ENCODE peak calls at places on chromosomes 5 and 9, in nine cellular contexts. L is ACHN; D is activated T-helper 1 cell treated with anti-CD3 and anti-CD28 coated beads, Interleukin-2, amount 50 U/mL, for 16 hours; X is RPMI7951; Z is NCI-H2081; H is cerebellar cortex; K is WTC11; F is HS-5; U is NCI-H2107. V is an unnamed sample.

GRCh38 chr5:180568914-180569313 is 22.4 kb downstream of the SCGB3A1 start:
- DNase-seq in L (no peak), D (no peak), X (no peak), Z (no peak), H (no peak), K (no peak), F (no peak), U (no peak), V (no peak)

GRCh38 chr5:156182174-156182967 is 144.6 kb upstream of the SGCD start:
- DNase-seq in L (no peak), D (no peak), X (no peak), Z (no peak), H (no peak), K (no peak), F (no peak), U (no peak), V (no peak)

GRCh38 chr5:147382776-147383175 is 127.1 kb downstream of the DPYSL3 start:
- DNase-seq in L (no peak), D (no peak), X (peak), Z (no peak), H (peak), K (no peak), F (no peak), U (no peak), V (no peak)

GRCh38 chr5:155103164-155103563 is 89.6 kb downstream of the KIF4B start:
- DNase-seq in L (no peak), D (no peak), X (peak), Z (no peak), H (no peak), K (no peak), F (no peak), U (no peak), V (no peak)

GRCh38 chr9:92592537-92592936 is 56.7 kb upstream of the ECM2 start:
- DNase-seq in L (no peak), D (no peak), X (no peak), Z (no peak), H (no peak), K (no peak), F (no peak), U (no peak), V (no peak)

GRCh38 chr5:14870347-14871083 is 1.1 kb downstream of the ANKH start:
- DNase-seq in L (no peak), D (peak), X (peak), Z (peak), H (peak), K (no peak), F (no peak), U (no peak), V (no peak)

GRCh38 chr9:132970306-132971062 is 8.0 kb upstream of the GFI1B start:
- DNase-seq in L (no peak), D (no peak), X (no peak), Z (no peak), H (no peak), K (no peak), F (no peak), U (no peak), V (no peak)

GRCh38 chr9:93672622-93673270 is 96.4 kb downstream of the PHF2 start:
- DNase-seq in L (no peak), D (no peak), X (no peak), Z (no peak), H (no peak), K (peak), F (no peak), U (no peak), V (no peak)

GRCh38 chr5:142845954-142846398 is 75.8 kb downstream of the ARHGAP26 start:
- DNase-seq in L (no peak), D (no peak), X (no peak), Z (no peak), H (peak), K (no peak), F (no peak), U (no peak), V (no peak)

GRCh38 chr5:160643588-160643987 is 208.4 kb downstream of the ATP10B start:
- DNase-seq in L (no peak), D (no peak), X (no peak), Z (no peak), H (no peak), K (no peak), F (no peak), U (no peak), V (no peak)

GRCh38 chr9:118058227-118058626 is 354.0 kb downstream of the TLR4 start:
- DNase-seq in L (no peak), D (no peak), X (no peak), Z (peak), H (no peak), K (no peak), F (no peak), U (no peak), V (no peak)

GRCh38 chr5:22070151-22070550 is 783.0 kb downstream of the CDH12 start:
- DNase-seq in L (no peak), D (no peak), X (no peak), Z (peak), H (no peak), K (no peak), F (no peak), U (no peak), V (no peak)

GRCh38 chr9:113634597-113635515 is 171.3 kb downstream of the RGS3 start:
- DNase-seq in L (no peak), D (no peak), X (no peak), Z (no peak), H (peak), K (peak), F (no peak), U (no peak), V (no peak)

GRCh38 chr9:95048225-95049087 is 269.1 kb downstream of the FANCC start:
- DNase-seq in L (peak), D (peak), X (peak), Z (peak), H (peak), K (peak), F (no peak), U (no peak), V (no peak)

GRCh38 chr5:158736134-158736533 is 363.6 kb downstream of the EBF1 start:
- DNase-seq in L (no peak), D (no peak), X (no peak), Z (no peak), H (no peak), K (no peak), F (no peak), U (no peak), V (no peak)

GRCh38 chr5:1169608-1170115 is 31.7 kb upstream of the SLC6A19 start:
- DNase-seq in L (no peak), D (no peak), X (no peak), Z (no peak), H (no peak), K (no peak), F (no peak), U (no peak), V (no peak)

GRCh38 chr9:109922617-109923260 is 142.7 kb downstream of the PALM2AKAP2 start:
- DNase-seq in L (peak), D (no peak), X (no peak), Z (peak), H (no peak), K (no peak), F (no peak), U (no peak), V (no peak)

GRCh38 chr5:31412324-31412723 is 119.6 kb downstream of the DROSHA start:
- DNase-seq in L (no peak), D (no peak), X (no peak), Z (no peak), H (no peak), K (no peak), F (no peak), U (no peak), V (no peak)

GRCh38 chr9:107141967-107142366 is 141.1 kb upstream of the RAD23B start:
- DNase-seq in L (no peak), D (no peak), X (peak), Z (no peak), H (no peak), K (no peak), F (no peak), U (no peak), V (no peak)

GRCh38 chr5:14802541-14802940 is 69.0 kb downstream of the ANKH start:
- DNase-seq in L (no peak), D (no peak), X (no peak), Z (no peak), H (no peak), K (no peak), F (no peak), U (no peak), V (no peak)

GRCh38 chr5:127306647-127307046 is 16.1 kb downstream of the MEGF10 start:
- DNase-seq in L (no peak), D (no peak), X (no peak), Z (no peak), H (no peak), K (no peak), F (no peak), U (no peak), V (no peak)

GRCh38 chr9:36592801-36593583 is 20.3 kb downstream of the MELK start:
- DNase-seq in L (no peak), D (no peak), X (no peak), Z (no peak), H (no peak), K (no peak), F (no peak), U (no peak), V (no peak)